ENCODE peak calls at places on chromosomes 5 and 9, in eight cellular contexts. Y, U, W, Z, E, J, N and G are unnamed samples.

GRCh38 chr5:141695627-141696180 is 13.7 kb upstream of the ARAP3 start:
- DNase-seq in Y (no peak), U (no peak), W (no peak), Z (no peak), E (no peak), J (no peak), N (no peak), G (no peak)

GRCh38 chr5:143262393-143263174 is 140.9 kb downstream of the NR3C1 start:
- DNase-seq in Y (no peak), U (no peak), W (peak), Z (no peak), E (no peak), J (no peak), N (no peak), G (no peak)

GRCh38 chr5:112921031-112921832 is 795 bp downstream of the REEP5 start:
- DNase-seq in Y (peak), U (peak), W (peak), Z (peak), E (peak), J (peak), N (peak), G (peak)

GRCh38 chr5:79109527-79110492 is 1.8 kb upstream of the BHMT start:
- DNase-seq in Y (no peak), U (no peak), W (no peak), Z (no peak), E (peak), J (no peak), N (peak), G (no peak)

GRCh38 chr5:7668161-7668560 is 182.8 kb downstream of the CFAP90 start:
- DNase-seq in Y (no peak), U (no peak), W (no peak), Z (no peak), E (no peak), J (no peak), N (no peak), G (no peak)

GRCh38 chr5:33441241-33441844 is 578 bp downstream of the TARS1 start:
- DNase-seq in Y (peak), U (no peak), W (peak), Z (no peak), E (peak), J (no peak), N (peak), G (no peak)

GRCh38 chr9:5644522-5644921 is 15.6 kb downstream of the RIC1 start:
- DNase-seq in Y (no peak), U (no peak), W (peak), Z (no peak), E (no peak), J (no peak), N (no peak), G (no peak)

GRCh38 chr9:101037433-101037832 is 8.9 kb downstream of the PLPPR1 start:
- DNase-seq in Y (no peak), U (no peak), W (no peak), Z (no peak), E (no peak), J (no peak), N (no peak), G (no peak)

GRCh38 chr5:177588413-177588909 is 3.5 kb upstream of the TMED9 start:
- DNase-seq in Y (no peak), U (no peak), W (no peak), Z (no peak), E (no peak), J (no peak), N (no peak), G (no peak)

GRCh38 chr5:52893105-52893504 is 96.0 kb upstream of the ITGA2 start:
- DNase-seq in Y (no peak), U (no peak), W (peak), Z (no peak), E (no peak), J (no peak), N (no peak), G (no peak)

GRCh38 chr5:120697147-120697546 is 233.0 kb downstream of the PRR16 start:
- DNase-seq in Y (no peak), U (no peak), W (no peak), Z (no peak), E (no peak), J (no peak), N (no peak), G (no peak)